ENCODE peak calls at places on chromosomes 3 and 15, in six cellular contexts. One of them, this sample, is unnamed.

GRCh38 chr3:46296826-46297225 is 54.6 kb downstream of the CCR3 start:
- DNase-seq in GF-D8: no peak
- DNase-seq in lung microvascular endothelial cell: no peak
- DNase-seq in kidney: no peak
- DNase-seq in iris pigment epithelial cell: no peak
- DNase-seq in stimulated activated CD8-positive, alpha-beta memory T cell treated with anti-CD3 and anti-CD28 coated beads, Interleukin-2, amount 100 ng/mL, for 48 hours: no peak
- DNase-seq in this sample: no peak

GRCh38 chr15:49989498-49989897 is 129.5 kb downstream of the ATP8B4 start:
- DNase-seq in GF-D8: no peak
- DNase-seq in lung microvascular endothelial cell: no peak
- DNase-seq in kidney: no peak
- DNase-seq in iris pigment epithelial cell: no peak
- DNase-seq in stimulated activated CD8-positive, alpha-beta memory T cell treated with anti-CD3 and anti-CD28 coated beads, Interleukin-2, amount 100 ng/mL, for 48 hours: no peak
- DNase-seq in this sample: no peak

GRCh38 chr15:58306591-58307312 is 125.0 kb upstream of the LIPC start:
- DNase-seq in GF-D8: no peak
- DNase-seq in lung microvascular endothelial cell: no peak
- DNase-seq in kidney: no peak
- DNase-seq in iris pigment epithelial cell: peak
- DNase-seq in stimulated activated CD8-positive, alpha-beta memory T cell treated with anti-CD3 and anti-CD28 coated beads, Interleukin-2, amount 100 ng/mL, for 48 hours: no peak
- DNase-seq in this sample: no peak

GRCh38 chr3:144390786-144391185 is 419.2 kb downstream of the DIPK2A start:
- DNase-seq in GF-D8: no peak
- DNase-seq in lung microvascular endothelial cell: no peak
- DNase-seq in kidney: no peak
- DNase-seq in iris pigment epithelial cell: peak
- DNase-seq in stimulated activated CD8-positive, alpha-beta memory T cell treated with anti-CD3 and anti-CD28 coated beads, Interleukin-2, amount 100 ng/mL, for 48 hours: no peak
- DNase-seq in this sample: no peak

GRCh38 chr15:42836251-42836650 is 84.3 kb downstream of the TTBK2 start:
- DNase-seq in GF-D8: no peak
- DNase-seq in lung microvascular endothelial cell: peak
- DNase-seq in kidney: no peak
- DNase-seq in iris pigment epithelial cell: peak
- DNase-seq in stimulated activated CD8-positive, alpha-beta memory T cell treated with anti-CD3 and anti-CD28 coated beads, Interleukin-2, amount 100 ng/mL, for 48 hours: no peak
- DNase-seq in this sample: no peak

GRCh38 chr15:92576597-92577200 is 78.9 kb downstream of the FAM174B start:
- DNase-seq in GF-D8: no peak
- DNase-seq in lung microvascular endothelial cell: no peak
- DNase-seq in kidney: no peak
- DNase-seq in iris pigment epithelial cell: no peak
- DNase-seq in stimulated activated CD8-positive, alpha-beta memory T cell treated with anti-CD3 and anti-CD28 coated beads, Interleukin-2, amount 100 ng/mL, for 48 hours: no peak
- DNase-seq in this sample: no peak

GRCh38 chr3:4021162-4021561 is 221.9 kb downstream of the LRRN1 start:
- DNase-seq in GF-D8: no peak
- DNase-seq in lung microvascular endothelial cell: no peak
- DNase-seq in kidney: no peak
- DNase-seq in iris pigment epithelial cell: no peak
- DNase-seq in stimulated activated CD8-positive, alpha-beta memory T cell treated with anti-CD3 and anti-CD28 coated beads, Interleukin-2, amount 100 ng/mL, for 48 hours: no peak
- DNase-seq in this sample: no peak

GRCh38 chr3:120265989-120266388 is 19.0 kb downstream of the GPR156 start:
- DNase-seq in GF-D8: no peak
- DNase-seq in lung microvascular endothelial cell: no peak
- DNase-seq in kidney: no peak
- DNase-seq in iris pigment epithelial cell: no peak
- DNase-seq in stimulated activated CD8-positive, alpha-beta memory T cell treated with anti-CD3 and anti-CD28 coated beads, Interleukin-2, amount 100 ng/mL, for 48 hours: no peak
- DNase-seq in this sample: no peak